ENCODE peak calls at places on chromosome 1, in five cellular contexts. One of them, this sample, is unnamed.

GRCh38 chr1:223747838-223748335 is 35.5 kb downstream of the CAPN2 start:
- DNase-seq in cardiac septum: no peak
- DNase-seq in right lobe of liver: peak
- DNase-seq in PC-3: peak
- DNase-seq in activated T-helper 1 cell treated with Interleukin-2 at 50 U/mL for 16 hours: no peak
- DNase-seq in this sample: no peak

GRCh38 chr1:24720152-24720551 is 25.1 kb upstream of the CLIC4 start:
- DNase-seq in activated T-helper 1 cell treated with Interleukin-2 at 50 U/mL for 16 hours: no peak
- DNase-seq in PC-3: peak
- DNase-seq in cardiac septum: peak
- DNase-seq in right lobe of liver: peak
- DNase-seq in this sample: peak

GRCh38 chr1:33500547-33500946 is 28.1 kb downstream of the ZSCAN20 start:
- DNase-seq in right lobe of liver: no peak
- DNase-seq in PC-3: no peak
- DNase-seq in activated T-helper 1 cell treated with Interleukin-2 at 50 U/mL for 16 hours: no peak
- DNase-seq in cardiac septum: no peak
- DNase-seq in this sample: no peak

GRCh38 chr1:18199462-18199861 is 91.9 kb downstream of the IGSF21 start:
- DNase-seq in activated T-helper 1 cell treated with Interleukin-2 at 50 U/mL for 16 hours: no peak
- DNase-seq in right lobe of liver: no peak
- DNase-seq in PC-3: no peak
- DNase-seq in cardiac septum: no peak
- DNase-seq in this sample: no peak

GRCh38 chr1:175443332-175443731 is 250.8 kb upstream of the KIAA0040 start:
- DNase-seq in right lobe of liver: no peak
- DNase-seq in activated T-helper 1 cell treated with Interleukin-2 at 50 U/mL for 16 hours: no peak
- DNase-seq in PC-3: no peak
- DNase-seq in cardiac septum: no peak
- DNase-seq in this sample: no peak

GRCh38 chr1:151542710-151543129 is 2.6 kb downstream of the TUFT1 start:
- DNase-seq in activated T-helper 1 cell treated with Interleukin-2 at 50 U/mL for 16 hours: no peak
- DNase-seq in right lobe of liver: no peak
- DNase-seq in PC-3: peak
- DNase-seq in cardiac septum: no peak
- DNase-seq in this sample: no peak

GRCh38 chr1:20375563-20375962 is 84.9 kb downstream of the VWA5B1 start:
- DNase-seq in activated T-helper 1 cell treated with Interleukin-2 at 50 U/mL for 16 hours: no peak
- DNase-seq in right lobe of liver: no peak
- DNase-seq in cardiac septum: peak
- DNase-seq in PC-3: peak
- DNase-seq in this sample: no peak

GRCh38 chr1:201644197-201644596 is 105.3 kb downstream of the NAV1 start:
- DNase-seq in PC-3: no peak
- DNase-seq in cardiac septum: no peak
- DNase-seq in right lobe of liver: no peak
- DNase-seq in activated T-helper 1 cell treated with Interleukin-2 at 50 U/mL for 16 hours: no peak
- DNase-seq in this sample: no peak

GRCh38 chr1:5578690-5579089 is 413.5 kb downstream of the NPHP4 start:
- DNase-seq in PC-3: no peak
- DNase-seq in right lobe of liver: no peak
- DNase-seq in activated T-helper 1 cell treated with Interleukin-2 at 50 U/mL for 16 hours: no peak
- DNase-seq in cardiac septum: no peak
- DNase-seq in this sample: no peak

This sample was measured in aorta.